ENCODE peak calls at places on chromosome 14, in four cellular contexts. R is NCI-H345, X is dorsolateral prefrontal cortex, L is GM06990. F is an unnamed sample.

GRCh38 chr14:24761141-24761540 is 127.2 kb upstream of the GZMB start:
- DNase-seq in L (no peak), R (no peak), X (no peak), F (no peak)

GRCh38 chr14:68779761-68780323 is 13.0 kb downstream of the ZFP36L1 start:
- DNase-seq in X (no peak), L (no peak), R (no peak), F (no peak)

GRCh38 chr14:38171197-38171596 is 36.5 kb upstream of the SSTR1 start:
- DNase-seq in R (no peak), L (no peak), X (no peak), F (peak; percentile 14)

GRCh38 chr14:63486729-63487128 is 56.4 kb downstream of the PPP2R5E start:
- DNase-seq in R (no peak), X (no peak), L (no peak), F (no peak)

GRCh38 chr14:81436296-81437138 is 36.4 kb upstream of the STON2 start:
- DNase-seq in R (peak; percentile 93), L (peak; percentile 49), X (peak; percentile 60), F (peak; percentile 79)

GRCh38 chr14:79730911-79731310 is 480.4 kb downstream of the DIO2 start:
- DNase-seq in X (no peak), L (no peak), R (no peak), F (no peak)

GRCh38 chr14:93317836-93318807 is 14.7 kb downstream of the BTBD7 start:
- DNase-seq in R (no peak), X (no peak), L (no peak), F (no peak)

GRCh38 chr14:23483216-23483854 is 13.8 kb downstream of the NGDN start:
- DNase-seq in X (peak; percentile 71), R (peak; percentile 9), L (no peak), F (no peak)

GRCh38 chr14:39442293-39442692 is 10.1 kb upstream of the FBXO33 start:
- DNase-seq in L (no peak), R (no peak), X (peak; percentile 36), F (no peak)

GRCh38 chr14:71339650-71340415 is 432.6 kb downstream of the PCNX1 start:
- DNase-seq in R (no peak), X (no peak), L (no peak), F (no peak)

GRCh38 chr14:51865953-51866747 is 5.7 kb downstream of the GNG2 start:
- DNase-seq in X (no peak), R (no peak), L (peak; percentile 50), F (no peak)

GRCh38 chr14:101628471-101628966 is 67.2 kb downstream of the DIO3 start:
- DNase-seq in L (peak; percentile 75), R (peak; percentile 75), X (peak; percentile 75), F (peak; percentile 52)

GRCh38 chr14:61526405-61527312 is 168.7 kb upstream of the HIF1A start:
- DNase-seq in X (no peak), R (peak; percentile 5), L (no peak), F (peak; percentile 55)

GRCh38 chr14:100695423-100695738 is 31.3 kb upstream of the DLK1 start:
- DNase-seq in L (no peak), X (no peak), R (no peak), F (no peak)

GRCh38 chr14:58109761-58110160 is 42.3 kb downstream of the ARMH4 start:
- DNase-seq in X (no peak), R (no peak), L (no peak), F (no peak)

GRCh38 chr14:100641274-100641860 is 54.1 kb upstream of the BEGAIN start:
- DNase-seq in X (no peak), L (no peak), R (no peak), F (peak; percentile 37)

GRCh38 chr14:93109572-93110481 is 5.9 kb downstream of the ITPK1 start:
- DNase-seq in R (no peak), X (no peak), L (no peak), F (no peak)

GRCh38 chr14:54662491-54663116 is 95.7 kb downstream of the SAMD4A start:
- DNase-seq in X (no peak), L (no peak), R (no peak), F (no peak)

GRCh38 chr14:59097681-59098080 is 90.8 kb upstream of the DAAM1 start:
- DNase-seq in R (no peak), X (no peak), L (no peak), F (no peak)

GRCh38 chr14:38290601-38291190 is 34.8 kb upstream of the CLEC14A start:
- DNase-seq in L (no peak), X (no peak), R (peak; percentile 15), F (peak; percentile 73)

GRCh38 chr14:63006515-63006914 is 38.7 kb downstream of the KCNH5 start:
- DNase-seq in R (no peak), L (no peak), X (no peak), F (no peak)

GRCh38 chr14:60250318-60251035 is 1.5 kb downstream of the PPM1A start:
- DNase-seq in L (no peak), R (peak; percentile 31), X (no peak), F (peak; percentile 60)

GRCh38 chr14:99660794-99661193 is 15.9 kb downstream of the HHIPL1 start:
- DNase-seq in R (no peak), L (no peak), X (no peak), F (no peak)

GRCh38 chr14:50321009-50321660 is 9.0 kb downstream of the DMAC2L start:
- DNase-seq in X (peak; percentile 65), R (peak; percentile 79), L (peak; percentile 54), F (peak; percentile 90)

GRCh38 chr14:29111554-29111953 is 345.0 kb downstream of the FOXG1 start:
- DNase-seq in R (no peak), L (no peak), X (no peak), F (no peak)

GRCh38 chr14:23115918-23116317 is 3.1 kb downstream of the CEBPE start:
- DNase-seq in L (no peak), R (no peak), X (no peak), F (no peak)

GRCh38 chr14:37615582-37616289 is 20.3 kb downstream of the TTC6 start:
- DNase-seq in X (no peak), L (no peak), R (no peak), F (no peak)

GRCh38 chr14:77033622-77034521 is 5.4 kb upstream of the IRF2BPL start:
- DNase-seq in L (peak; percentile 90), R (peak; percentile 91), X (no peak), F (peak; percentile 91)

GRCh38 chr14:32019271-32019670 is 57.8 kb upstream of the ARHGAP5 start:
- DNase-seq in X (no peak), R (no peak), L (no peak), F (no peak)

GRCh38 chr14:85087201-85087600 is 442.7 kb upstream of the FLRT2 start:
- DNase-seq in L (no peak), R (no peak), X (no peak), F (no peak)

GRCh38 chr14:37139710-37140109 is 32.7 kb downstream of the SLC25A21 start:
- DNase-seq in R (no peak), X (no peak), L (no peak), F (no peak)

GRCh38 chr14:76084374-76084773 is 67.3 kb upstream of the GPATCH2L start:
- DNase-seq in X (no peak), R (no peak), L (no peak), F (no peak)

GRCh38 chr14:94161979-94162378 is 12.1 kb upstream of the PPP4R4 start:
- DNase-seq in X (no peak), L (no peak), R (no peak), F (no peak)

GRCh38 chr14:65575389-65575788 is 162.9 kb downstream of the FUT8 start:
- DNase-seq in X (no peak), R (no peak), L (no peak), F (no peak)

GRCh38 chr14:77186911-77187648 is 5.5 kb downstream of the TMEM63C start:
- DNase-seq in L (no peak), R (peak; percentile 8), X (no peak), F (no peak)

GRCh38 chr14:91005716-91006115 is 54.7 kb downstream of the RPS6KA5 start:
- DNase-seq in L (no peak), X (no peak), R (no peak), F (no peak)

GRCh38 chr14:70257526-70257925 is 68.8 kb upstream of the SLC8A3 start:
- DNase-seq in R (no peak), X (no peak), L (no peak), F (no peak)

GRCh38 chr14:105979446-105979845 is 453.1 kb downstream of the TMEM121 start:
- DNase-seq in R (no peak), X (no peak), L (no peak), F (peak; percentile 6)

GRCh38 chr14:24481622-24482324 is 26.3 kb downstream of the CMA1 start:
- DNase-seq in L (peak; percentile 59), X (no peak), R (peak; percentile 12), F (peak; percentile 9)

F was measured in NCI-H510A treated with DMSO at 0.1 percent for 48 hours.